ENCODE peak calls at places on chromosomes 16 and 17, in eight cellular contexts. One of them, this sample, is unnamed.

GRCh38 chr17:42403150-42403549 is 14.9 kb upstream of the STAT3 start:
- DNase-seq in ascending aorta: no peak
- DNase-seq in AG04450: no peak
- DNase-seq in A673: peak; percentile 15
- DNase-seq in ovary: no peak
- DNase-seq in breast epithelium: no peak
- DNase-seq in GM12865: peak; percentile 72
- DNase-seq in lung: no peak
- DNase-seq in this sample: no peak

GRCh38 chr16:61277849-61278248 is 758.4 kb downstream of the CDH8 start:
- DNase-seq in lung: no peak
- DNase-seq in ascending aorta: no peak
- DNase-seq in breast epithelium: no peak
- DNase-seq in ovary: no peak
- DNase-seq in AG04450: no peak
- DNase-seq in A673: no peak
- DNase-seq in GM12865: no peak
- DNase-seq in this sample: no peak

GRCh38 chr16:69106491-69107291 is 1.2 kb downstream of the HAS3 start:
- DNase-seq in AG04450: no peak
- DNase-seq in ascending aorta: no peak
- DNase-seq in GM12865: no peak
- DNase-seq in lung: no peak
- DNase-seq in breast epithelium: no peak
- DNase-seq in ovary: no peak
- DNase-seq in A673: peak; percentile 26
- DNase-seq in this sample: no peak

GRCh38 chr17:17326275-17326875 is 23.2 kb downstream of the NT5M start:
- DNase-seq in breast epithelium: no peak
- DNase-seq in A673: no peak
- DNase-seq in AG04450: no peak
- DNase-seq in GM12865: no peak
- DNase-seq in ascending aorta: no peak
- DNase-seq in ovary: no peak
- DNase-seq in lung: no peak
- DNase-seq in this sample: no peak

GRCh38 chr16:17447273-17447672 is 23.5 kb downstream of the XYLT1 start:
- DNase-seq in breast epithelium: no peak
- DNase-seq in AG04450: no peak
- DNase-seq in GM12865: no peak
- DNase-seq in ovary: no peak
- DNase-seq in lung: no peak
- DNase-seq in ascending aorta: no peak
- DNase-seq in A673: no peak
- DNase-seq in this sample: no peak

GRCh38 chr16:82748026-82748425 is 121.3 kb downstream of the CDH13 start:
- DNase-seq in lung: no peak
- DNase-seq in ascending aorta: peak; percentile 14
- DNase-seq in GM12865: no peak
- DNase-seq in breast epithelium: no peak
- DNase-seq in ovary: no peak
- DNase-seq in A673: peak; percentile 39
- DNase-seq in AG04450: no peak
- DNase-seq in this sample: no peak

GRCh38 chr17:66975614-66976378 is 11.3 kb downstream of the CACNG4 start:
- DNase-seq in ovary: no peak
- DNase-seq in GM12865: peak; percentile 37
- DNase-seq in lung: no peak
- DNase-seq in breast epithelium: peak; percentile 55
- DNase-seq in AG04450: no peak
- DNase-seq in A673: peak; percentile 48
- DNase-seq in ascending aorta: no peak
- DNase-seq in this sample: no peak

GRCh38 chr16:77761204-77761603 is 27.2 kb upstream of the VAT1L start:
- DNase-seq in A673: no peak
- DNase-seq in lung: no peak
- DNase-seq in breast epithelium: no peak
- DNase-seq in ascending aorta: no peak
- DNase-seq in AG04450: no peak
- DNase-seq in GM12865: no peak
- DNase-seq in ovary: no peak
- DNase-seq in this sample: no peak

GRCh38 chr17:42679492-42680330 is 1.9 kb downstream of the CCR10 start:
- DNase-seq in GM12865: peak; percentile 93
- DNase-seq in ovary: peak; percentile 84
- DNase-seq in A673: peak; percentile 72
- DNase-seq in breast epithelium: peak; percentile 59
- DNase-seq in lung: peak; percentile 73
- DNase-seq in AG04450: no peak
- DNase-seq in ascending aorta: no peak
- DNase-seq in this sample: peak; percentile 92

GRCh38 chr16:89315791-89316581 is 98.5 kb downstream of the ZNF778 start:
- DNase-seq in A673: peak; percentile 94
- DNase-seq in GM12865: peak; percentile 79
- DNase-seq in ovary: no peak
- DNase-seq in lung: peak; percentile 47
- DNase-seq in breast epithelium: no peak
- DNase-seq in ascending aorta: no peak
- DNase-seq in AG04450: no peak
- DNase-seq in this sample: no peak

GRCh38 chr16:84115919-84116719 is 623 bp downstream of the MBTPS1 start:
- DNase-seq in lung: peak; percentile 44
- DNase-seq in ovary: no peak
- DNase-seq in AG04450: no peak
- DNase-seq in breast epithelium: peak; percentile 38
- DNase-seq in GM12865: peak; percentile 74
- DNase-seq in ascending aorta: no peak
- DNase-seq in A673: no peak
- DNase-seq in this sample: no peak

GRCh38 chr17:9241371-9241712 is 220.0 kb downstream of the NTN1 start:
- DNase-seq in breast epithelium: peak; percentile 35
- DNase-seq in ascending aorta: no peak
- DNase-seq in GM12865: no peak
- DNase-seq in lung: no peak
- DNase-seq in A673: no peak
- DNase-seq in ovary: peak; percentile 79
- DNase-seq in AG04450: no peak
- DNase-seq in this sample: no peak

GRCh38 chr17:45137561-45138305 is 2.2 kb downstream of the ACBD4 start:
- DNase-seq in breast epithelium: no peak
- DNase-seq in ascending aorta: no peak
- DNase-seq in A673: no peak
- DNase-seq in GM12865: no peak
- DNase-seq in AG04450: no peak
- DNase-seq in lung: no peak
- DNase-seq in ovary: peak; percentile 31
- DNase-seq in this sample: no peak

GRCh38 chr16:48617711-48618148 is 7.8 kb upstream of the N4BP1 start:
- DNase-seq in GM12865: no peak
- DNase-seq in breast epithelium: no peak
- DNase-seq in ovary: peak; percentile 64
- DNase-seq in AG04450: no peak
- DNase-seq in A673: peak; percentile 76
- DNase-seq in lung: peak; percentile 69
- DNase-seq in ascending aorta: no peak
- DNase-seq in this sample: no peak

GRCh38 chr17:48442819-48443218 is 12.8 kb upstream of the SKAP1 start:
- DNase-seq in ascending aorta: no peak
- DNase-seq in lung: no peak
- DNase-seq in AG04450: no peak
- DNase-seq in A673: peak; percentile 46
- DNase-seq in GM12865: no peak
- DNase-seq in ovary: no peak
- DNase-seq in breast epithelium: no peak
- DNase-seq in this sample: no peak

GRCh38 chr16:84190731-84191388 is at the start of gene ADAD2:
- DNase-seq in GM12865: no peak
- DNase-seq in AG04450: no peak
- DNase-seq in lung: no peak
- DNase-seq in ascending aorta: no peak
- DNase-seq in ovary: no peak
- DNase-seq in breast epithelium: no peak
- DNase-seq in A673: peak; percentile 23
- DNase-seq in this sample: no peak

GRCh38 chr17:52170963-52171572 is 12.6 kb upstream of the CA10 start:
- DNase-seq in ascending aorta: no peak
- DNase-seq in lung: no peak
- DNase-seq in breast epithelium: no peak
- DNase-seq in GM12865: peak; percentile 9
- DNase-seq in AG04450: no peak
- DNase-seq in ovary: no peak
- DNase-seq in A673: peak; percentile 37
- DNase-seq in this sample: no peak

GRCh38 chr16:88088161-88088581 is 136.9 kb downstream of the BANP start:
- DNase-seq in GM12865: no peak
- DNase-seq in lung: no peak
- DNase-seq in breast epithelium: no peak
- DNase-seq in ascending aorta: no peak
- DNase-seq in ovary: no peak
- DNase-seq in A673: no peak
- DNase-seq in AG04450: no peak
- DNase-seq in this sample: no peak

GRCh38 chr16:49964316-49964715 is 60.7 kb upstream of the CNEP1R1 start:
- DNase-seq in ascending aorta: no peak
- DNase-seq in lung: no peak
- DNase-seq in A673: no peak
- DNase-seq in GM12865: no peak
- DNase-seq in breast epithelium: no peak
- DNase-seq in AG04450: no peak
- DNase-seq in ovary: no peak
- DNase-seq in this sample: no peak

DNA sequence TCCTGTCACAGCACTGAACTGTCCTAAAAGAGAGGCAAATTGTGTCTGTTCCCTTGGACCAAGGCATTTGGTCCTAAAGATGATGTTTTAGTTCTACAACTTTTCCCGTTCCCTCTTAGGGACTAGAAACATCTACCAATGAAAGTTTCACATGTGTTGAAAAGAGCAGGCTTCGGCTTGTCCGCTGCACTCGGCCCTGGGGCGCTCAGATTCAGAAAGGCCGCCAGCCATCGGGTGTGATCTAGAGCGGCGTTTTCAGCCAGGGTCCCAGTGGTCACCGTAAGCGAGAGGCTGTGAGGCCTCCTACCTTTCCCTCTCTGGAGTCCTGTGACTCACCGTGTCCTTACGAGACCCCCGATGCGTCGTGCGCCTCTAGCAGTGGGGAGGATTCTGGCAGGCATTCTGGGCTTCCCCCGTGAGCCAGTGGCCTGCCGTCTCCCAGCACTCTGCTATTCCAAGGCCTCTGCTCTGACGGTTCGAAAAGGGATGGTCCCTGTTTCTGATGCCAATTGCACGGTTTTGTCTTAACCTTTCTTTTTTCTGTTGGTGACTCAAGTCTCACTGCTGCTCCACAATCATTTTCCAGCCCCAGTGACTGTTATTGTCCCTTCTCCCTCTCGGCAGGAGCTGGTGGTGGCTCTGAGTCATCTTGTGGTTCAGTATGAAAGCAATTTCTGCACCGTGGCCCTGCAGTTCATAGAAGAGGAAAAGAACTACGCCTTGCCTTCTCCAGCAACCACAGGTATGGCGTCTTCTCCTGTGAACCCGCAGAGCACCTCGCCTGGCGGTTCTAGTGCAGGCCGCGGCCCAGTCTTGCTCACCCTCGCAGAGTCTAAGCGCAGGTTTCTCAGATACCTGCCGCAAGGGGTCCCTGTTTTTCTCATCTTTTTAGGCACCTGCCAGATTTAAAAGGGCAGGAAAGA is 100.3 kb upstream of the CHMP6 start:
- DNase-seq in ovary: peak; percentile 60
- DNase-seq in AG04450: peak; percentile 29
- DNase-seq in GM12865: peak; percentile 88
- DNase-seq in ascending aorta: peak; percentile 36
- DNase-seq in A673: peak; percentile 25
- DNase-seq in breast epithelium: peak; percentile 51
- DNase-seq in lung: no peak
- DNase-seq in this sample: no peak
- TF ChIP-seq CTCF in ovary: no peak
- TF ChIP-seq CTCF in AG04450: no peak
- TF ChIP-seq CTCF in GM12865: peak; percentile 25
- TF ChIP-seq CTCF in ascending aorta: no peak
- TF ChIP-seq CTCF in A673: no peak
- TF ChIP-seq CTCF in breast epithelium: no peak
- TF ChIP-seq CTCF in lung: no peak
- TF ChIP-seq CTCF in this sample: no peak

GRCh38 chr16:75555213-75555706 is 792 bp downstream of the TMEM231 start:
- DNase-seq in lung: peak; percentile 84
- DNase-seq in ascending aorta: peak; percentile 29
- DNase-seq in A673: peak; percentile 88
- DNase-seq in GM12865: peak; percentile 79
- DNase-seq in AG04450: peak; percentile 57
- DNase-seq in ovary: peak; percentile 74
- DNase-seq in breast epithelium: peak; percentile 74
- DNase-seq in this sample: peak; percentile 94
- TF ChIP-seq CTCF in lung: no peak
- TF ChIP-seq CTCF in ascending aorta: no peak
- TF ChIP-seq CTCF in A673: no peak
- TF ChIP-seq CTCF in GM12865: no peak
- TF ChIP-seq CTCF in AG04450: no peak
- TF ChIP-seq CTCF in ovary: no peak
- TF ChIP-seq CTCF in breast epithelium: no peak
- TF ChIP-seq CTCF in this sample: no peak

GRCh38 chr17:46193626-46194392 is 580 bp upstream of the KANSL1 start:
- DNase-seq in breast epithelium: peak; percentile 92
- DNase-seq in AG04450: peak; percentile 70
- DNase-seq in GM12865: peak; percentile 98
- DNase-seq in ascending aorta: peak; percentile 83
- DNase-seq in lung: peak; percentile 99
- DNase-seq in A673: peak; percentile 97
- DNase-seq in ovary: peak; percentile 96
- DNase-seq in this sample: peak; percentile 96
- TF ChIP-seq CTCF in breast epithelium: peak; percentile 56
- TF ChIP-seq CTCF in AG04450: no peak
- TF ChIP-seq CTCF in GM12865: no peak
- TF ChIP-seq CTCF in ascending aorta: peak; percentile 2
- TF ChIP-seq CTCF in lung: no peak
- TF ChIP-seq CTCF in A673: peak; percentile 7
- TF ChIP-seq CTCF in ovary: no peak
- TF ChIP-seq CTCF in this sample: peak; percentile 51

GRCh38 chr17:77527836-77528505 is 387.2 kb downstream of the SEC14L1 start:
- DNase-seq in AG04450: no peak
- DNase-seq in lung: no peak
- DNase-seq in GM12865: no peak
- DNase-seq in breast epithelium: no peak
- DNase-seq in ascending aorta: no peak
- DNase-seq in A673: no peak
- DNase-seq in ovary: no peak
- DNase-seq in this sample: no peak

GRCh38 chr17:77530591-77530990 is 389.8 kb downstream of the SEC14L1 start:
- DNase-seq in lung: no peak
- DNase-seq in ovary: no peak
- DNase-seq in AG04450: no peak
- DNase-seq in A673: no peak
- DNase-seq in breast epithelium: no peak
- DNase-seq in GM12865: no peak
- DNase-seq in ascending aorta: no peak
- DNase-seq in this sample: no peak

GRCh38 chr17:77527394-77527793 is 386.6 kb downstream of the SEC14L1 start:
- DNase-seq in lung: no peak
- DNase-seq in ovary: no peak
- DNase-seq in GM12865: no peak
- DNase-seq in AG04450: no peak
- DNase-seq in breast epithelium: no peak
- DNase-seq in A673: no peak
- DNase-seq in ascending aorta: no peak
- DNase-seq in this sample: no peak

GRCh38 chr17:77529328-77529650 is 388.5 kb downstream of the SEC14L1 start:
- DNase-seq in A673: no peak
- DNase-seq in GM12865: no peak
- DNase-seq in ovary: no peak
- DNase-seq in ascending aorta: no peak
- DNase-seq in breast epithelium: no peak
- DNase-seq in lung: no peak
- DNase-seq in AG04450: no peak
- DNase-seq in this sample: no peak

GRCh38 chr17:77528516-77529327 is 388.0 kb downstream of the SEC14L1 start:
- DNase-seq in ovary: no peak
- DNase-seq in GM12865: no peak
- DNase-seq in ascending aorta: no peak
- DNase-seq in A673: peak; percentile 83
- DNase-seq in lung: no peak
- DNase-seq in AG04450: no peak
- DNase-seq in breast epithelium: no peak
- DNase-seq in this sample: no peak
- TF ChIP-seq CTCF in ovary: no peak
- TF ChIP-seq CTCF in GM12865: no peak
- TF ChIP-seq CTCF in ascending aorta: no peak
- TF ChIP-seq CTCF in A673: peak; percentile 56
- TF ChIP-seq CTCF in lung: no peak
- TF ChIP-seq CTCF in AG04450: no peak
- TF ChIP-seq CTCF in breast epithelium: no peak
- TF ChIP-seq CTCF in this sample: peak; percentile 30